ENCODE peak calls at places on chromosomes 12 and 14, in seven cellular contexts. Z is mesendoderm; J is lower lobe of right lung; Q is heart right ventricle; A is lung; C is CD4-positive, CD25-positive, alpha-beta regulatory T cell; V is Karpas-422. B is an unnamed sample.
A peak's percentile ranks its signal among the peaks of the same experiment; 100 is the strongest.

GRCh38 chr14:101774006-101774755 is 12.7 kb downstream of the PPP2R5C start:
- DNase-seq in J (no peak), V (peak; percentile 93), Z (no peak), A (no peak), Q (no peak), C (no peak), B (no peak)

GRCh38 chr12:111409403-111410228 is 3.9 kb downstream of the SH2B3 start:
- DNase-seq in Q (peak; percentile 83), Z (peak; percentile 79), V (peak; percentile 56), A (peak; percentile 44), C (peak; percentile 16), J (peak; percentile 67), B (peak; percentile 44)

GRCh38 chr14:22333408-22334274 is 255.4 kb downstream of the DAD1 start:
- DNase-seq in J (no peak), A (no peak), V (no peak), C (no peak), Z (peak; percentile 88), Q (no peak), B (no peak)

GRCh38 chr12:16605666-16606116 is 271 bp downstream of the LMO3 start:
- DNase-seq in Z (peak; percentile 14), V (no peak), A (peak; percentile 49), J (peak; percentile 49), Q (no peak), C (no peak), B (peak; percentile 77)

GRCh38 chr14:90388982-90389381 is 7.8 kb upstream of the CALM1 start:
- DNase-seq in Z (no peak), J (no peak), V (no peak), C (no peak), Q (no peak), A (no peak), B (no peak)

GRCh38 chr12:53991077-53991460 is 6.1 kb downstream of the HOXC10 start:
- DNase-seq in Z (no peak), A (no peak), Q (no peak), C (no peak), V (no peak), J (no peak), B (no peak)

GRCh38 chr14:73645248-73645610 is 443 bp downstream of the DNAL1 start:
- DNase-seq in V (no peak), Z (no peak), J (no peak), C (no peak), A (no peak), Q (no peak), B (no peak)

GRCh38 chr14:54177009-54177408 is 219.8 kb upstream of the CDKN3 start:
- DNase-seq in A (no peak), V (no peak), J (no peak), C (no peak), Z (no peak), Q (no peak), B (no peak)

GRCh38 chr12:26271024-26271423 is 75.7 kb downstream of the SSPN start:
- DNase-seq in J (no peak), V (no peak), Q (no peak), C (no peak), Z (peak; percentile 80), A (no peak), B (no peak)

GRCh38 chr14:55454264-55455151 is 14.1 kb upstream of the TBPL2 start:
- DNase-seq in A (no peak), Z (peak; percentile 13), V (no peak), Q (no peak), J (no peak), C (no peak), B (peak; percentile 46)

GRCh38 chr14:74825008-74825407 is 50.9 kb downstream of the PROX2 start:
- DNase-seq in A (no peak), J (no peak), Q (no peak), C (no peak), Z (no peak), V (peak; percentile 57), B (no peak)

GRCh38 chr12:105882404-105882803 is 256.4 kb downstream of the NUAK1 start:
- DNase-seq in A (no peak), V (no peak), J (no peak), Z (peak; percentile 60), C (no peak), Q (no peak), B (no peak)

GRCh38 chr14:28754209-28754985 is 12.2 kb upstream of the FOXG1 start:
- DNase-seq in Z (peak; percentile 65), C (no peak), V (peak; percentile 83), A (no peak), J (no peak), Q (no peak), B (peak; percentile 36)

GRCh38 chr12:6360578-6361490 is 14.5 kb downstream of the SCNN1A start:
- DNase-seq in A (no peak), Q (no peak), Z (no peak), V (no peak), J (no peak), C (no peak), B (no peak)

GRCh38 chr12:89311703-89312293 is 40.5 kb downstream of the DUSP6 start:
- DNase-seq in Q (no peak), V (no peak), C (no peak), A (no peak), J (no peak), Z (no peak), B (no peak)

GRCh38 chr12:121295746-121296617 is 527 bp downstream of the CAMKK2 start:
- DNase-seq in C (no peak), Q (no peak), V (peak; percentile 60), J (peak; percentile 66), Z (peak; percentile 35), A (peak; percentile 42), B (peak; percentile 47)

GRCh38 chr14:37587881-37588666 is 7.0 kb downstream of the FOXA1 start:
- DNase-seq in C (no peak), Z (peak; percentile 66), V (no peak), J (no peak), Q (no peak), A (no peak), B (no peak)

GRCh38 chr12:69274861-69275260 is 35.5 kb downstream of the CPSF6 start:
- DNase-seq in A (no peak), Z (no peak), V (no peak), C (no peak), J (no peak), Q (no peak), B (no peak)

GRCh38 chr12:10747730-10748129 is 24.6 kb upstream of the YBX3 start:
- DNase-seq in J (no peak), V (no peak), C (no peak), A (no peak), Z (no peak), Q (no peak), B (no peak)

GRCh38 chr14:24149302-24149969 is 2.1 kb downstream of the RNF31 start:
- DNase-seq in V (no peak), Q (no peak), C (no peak), Z (no peak), J (no peak), A (no peak), B (no peak)

GRCh38 chr14:39015360-39015961 is 87.6 kb downstream of the SEC23A start:
- DNase-seq in J (no peak), Z (peak; percentile 54), A (no peak), Q (no peak), V (peak; percentile 85), C (no peak), B (peak; percentile 19)

GRCh38 chr12:83896416-83896815 is 1016.2 kb downstream of the SLC6A15 start:
- DNase-seq in J (no peak), Q (no peak), V (no peak), Z (peak; percentile 4), A (no peak), C (no peak), B (no peak)

GRCh38 chr14:51616724-51617409 is 34.8 kb upstream of the FRMD6 start:
- DNase-seq in Z (no peak), C (no peak), V (no peak), A (peak; percentile 37), J (no peak), Q (no peak), B (peak; percentile 54)

GRCh38 chr14:39229601-39230110 is 4.1 kb upstream of the MIA2 start:
- DNase-seq in J (no peak), V (no peak), Q (no peak), Z (no peak), C (no peak), A (no peak), B (no peak)

GRCh38 chr14:69043007-69043444 is 63.9 kb upstream of the ACTN1 start:
- DNase-seq in C (no peak), Z (no peak), Q (peak; percentile 36), V (no peak), J (peak; percentile 80), A (peak; percentile 41), B (peak; percentile 54)
- H3K4me1 ChIP-seq in C (no peaks in the 10 kb centered on the region), Z (peaks cover 25% of the 10 kb centered on the region), Q (peaks cover 42% of the 10 kb centered on the region), V (no peaks in the 10 kb centered on the region), J (peaks cover 54% of the 10 kb centered on the region), A (peaks cover 8% of the 10 kb centered on the region), B (peaks cover 41% of the 10 kb centered on the region)

GRCh38 chr12:75978677-75979076 is 52.9 kb downstream of the PHLDA1 start:
- DNase-seq in V (no peak), Z (no peak), C (no peak), A (no peak), J (no peak), Q (no peak), B (no peak)

GRCh38 chr12:75977952-75978671 is 53.5 kb downstream of the PHLDA1 start:
- DNase-seq in C (peak; percentile 44), J (no peak), Q (no peak), V (no peak), Z (peak; percentile 92), A (peak; percentile 71), B (peak; percentile 20)

GRCh38 chr12:75977590-75977951 is 54.0 kb downstream of the PHLDA1 start:
- DNase-seq in J (no peak), Q (no peak), A (no peak), Z (no peak), V (no peak), C (no peak), B (no peak)

GRCh38 chr12:75981247-75981646 is 50.3 kb downstream of the PHLDA1 start:
- DNase-seq in C (no peak), A (no peak), Z (no peak), Q (no peak), J (no peak), V (no peak), B (no peak)

GRCh38 chr12:75979181-75979580 is 52.4 kb downstream of the PHLDA1 start:
- DNase-seq in J (no peak), Z (no peak), V (no peak), C (no peak), A (no peak), Q (no peak), B (no peak)
- H3K4me1 ChIP-seq in J (peaks cover 86% of the 10 kb centered on the region), Z (peaks cover 13% of the 10 kb centered on the region), V (peaks cover 12% of the 10 kb centered on the region), C (peaks cover 21% of the 10 kb centered on the region), A (peaks cover 20% of the 10 kb centered on the region), Q (peaks cover 6% of the 10 kb centered on the region), B (peaks cover 24% of the 10 kb centered on the region)

GRCh38 chr14:93967637-93968250 is 8.6 kb downstream of the ASB2 start:
- DNase-seq in C (no peak), Q (no peak), V (peak; percentile 94), J (no peak), Z (no peak), A (no peak), B (no peak)
- H3K4me1 ChIP-seq in C (peaks cover 39% of the 10 kb centered on the region), Q (peaks cover 19% of the 10 kb centered on the region), V (peaks cover 50% of the 10 kb centered on the region), J (peaks cover 36% of the 10 kb centered on the region), Z (no peaks in the 10 kb centered on the region), A (peaks cover 5% of the 10 kb centered on the region), B (peaks cover 4% of the 10 kb centered on the region)

DNA sequence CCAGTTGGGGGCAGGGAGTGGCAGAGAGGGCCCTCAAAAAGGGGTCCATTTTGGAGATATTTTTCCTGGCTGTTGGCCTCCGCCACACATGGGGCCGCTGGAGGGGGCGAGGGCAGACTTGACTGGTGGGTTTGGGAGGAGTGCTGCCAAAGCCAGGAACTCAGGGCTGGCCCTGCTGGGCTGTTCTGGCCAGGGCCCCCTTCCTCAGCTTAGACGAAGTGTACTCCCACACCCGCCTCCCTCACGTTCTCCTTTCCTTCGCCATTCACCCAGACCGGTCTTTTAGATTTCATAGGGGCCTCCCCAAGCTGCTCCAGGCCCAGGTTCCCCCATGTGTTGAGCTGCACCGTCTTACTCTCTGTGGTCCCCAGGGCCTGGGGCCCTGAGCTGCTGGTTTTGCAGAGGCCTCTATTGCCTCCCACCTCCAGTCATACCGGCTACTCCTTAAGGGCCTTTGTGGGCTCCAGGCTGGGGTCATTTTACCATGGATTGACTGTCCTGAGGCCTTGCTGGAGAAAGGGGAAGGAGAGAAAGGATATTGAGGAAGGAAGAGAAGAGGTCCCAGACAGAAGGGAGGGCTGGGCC is 1.3 kb downstream of the KRT7 start:
- DNase-seq in Q (no peak), V (no peak), C (no peak), A (no peak), Z (no peak), J (no peak), B (peak; percentile 40)
- H3K4me1 ChIP-seq in Q (peaks cover 5% of the 10 kb centered on the region), V (no peaks in the 10 kb centered on the region), C (no peaks in the 10 kb centered on the region), A (no peaks in the 10 kb centered on the region), Z (no peaks in the 10 kb centered on the region), J (peaks cover 27% of the 10 kb centered on the region), B (peaks cover 78% of the 10 kb centered on the region)